ENCODE peak calls at places on chromosomes 11 and 22, in eight cellular contexts. G, U, R, X, M, J, I and P are unnamed samples.

GRCh38 chr22:23825246-23825905 is 13.4 kb downstream of the DERL3 start:
- DNase-seq in X (no peak), G (no peak), J (no peak), R (no peak), U (no peak), I (no peak), M (no peak), P (no peak)

GRCh38 chr11:66247801-66248200 is 20.6 kb upstream of the RAB1B start:
- DNase-seq in R (no peak), X (no peak), U (no peak), M (no peak), J (no peak), G (no peak), I (no peak), P (no peak)

GRCh38 chr11:133928628-133929059 is 28.1 kb downstream of the IGSF9B start:
- DNase-seq in U (peak; percentile 26), J (no peak), X (peak; percentile 23), G (peak; percentile 63), I (no peak), M (no peak), R (peak; percentile 37), P (no peak)

GRCh38 chr11:19326499-19326898 is 85.8 kb upstream of the E2F8 start:
- DNase-seq in G (no peak), X (no peak), M (peak; percentile 13), U (no peak), R (no peak), I (no peak), J (no peak), P (no peak)

GRCh38 chr22:44727148-44727547 is 25.1 kb downstream of the PRR5 start:
- DNase-seq in M (no peak), U (no peak), I (no peak), G (no peak), J (no peak), R (no peak), X (no peak), P (no peak)

GRCh38 chr11:45091563-45092392 is 54.7 kb upstream of the PRDM11 start:
- DNase-seq in R (no peak), J (no peak), G (no peak), U (no peak), I (no peak), X (no peak), M (no peak), P (peak; percentile 28)

GRCh38 chr11:102704841-102705240 is 728 bp downstream of the MMP27 start:
- DNase-seq in U (no peak), X (no peak), I (no peak), M (no peak), G (no peak), R (no peak), J (no peak), P (no peak)

GRCh38 chr11:70381872-70382842 is 16.2 kb upstream of the CTTN start:
- DNase-seq in G (no peak), U (no peak), X (peak; percentile 75), J (no peak), I (peak; percentile 71), M (peak; percentile 89), R (no peak), P (no peak)

GRCh38 chr11:84626256-84626655 is 1000.9 kb downstream of the DLG2 start:
- DNase-seq in U (no peak), M (no peak), X (no peak), R (no peak), J (no peak), I (no peak), G (no peak), P (no peak)

GRCh38 chr11:122232985-122233384 is 117.0 kb upstream of the BLID start:
- DNase-seq in J (no peak), R (no peak), X (no peak), I (no peak), M (no peak), G (no peak), U (no peak), P (no peak)

GRCh38 chr11:109371444-109372176 is 50.4 kb upstream of the C11orf87 start:
- DNase-seq in X (no peak), J (no peak), G (no peak), M (no peak), R (no peak), U (no peak), I (no peak), P (peak; percentile 25)

GRCh38 chr22:37258005-37258790 is 14.1 kb upstream of the RAC2 start:
- DNase-seq in M (peak; percentile 20), I (no peak), R (no peak), U (no peak), G (no peak), J (no peak), X (no peak), P (no peak)

GRCh38 chr22:19995611-19996339 is 20.8 kb downstream of the ARVCF start:
- DNase-seq in G (no peak), M (peak; percentile 34), R (no peak), I (no peak), X (no peak), U (no peak), J (no peak), P (no peak)

GRCh38 chr11:110428956-110429613 is 663 bp upstream of the FDX1 start:
- DNase-seq in G (no peak), I (no peak), R (no peak), J (no peak), X (no peak), U (no peak), M (no peak), P (no peak)

GRCh38 chr11:736431-736830 is 10.8 kb upstream of the TALDO1 start:
- DNase-seq in I (no peak), J (no peak), G (no peak), X (no peak), U (no peak), R (no peak), M (no peak), P (no peak)

GRCh38 chr11:63920126-63920869 is 3.3 kb upstream of the RCOR2 start:
- DNase-seq in U (no peak), J (no peak), X (no peak), I (no peak), R (no peak), M (no peak), G (no peak), P (peak; percentile 30)

GRCh38 chr11:134158023-134158422 is 65.7 kb downstream of the NCAPD3 start:
- DNase-seq in U (no peak), I (no peak), G (no peak), M (no peak), X (no peak), R (no peak), J (no peak), P (no peak)

GRCh38 chr11:67351275-67352005 is 1.9 kb downstream of the POLD4 start:
- DNase-seq in J (peak; percentile 84), R (peak; percentile 56), U (no peak), G (peak; percentile 44), M (peak; percentile 74), I (peak; percentile 74), X (peak; percentile 75), P (no peak)

GRCh38 chr11:134659882-134660281 is 247.8 kb upstream of the B3GAT1 start:
- DNase-seq in X (no peak), I (no peak), U (no peak), J (no peak), R (no peak), M (no peak), G (no peak), P (no peak)

GRCh38 chr11:119671048-119671447 is 58.0 kb downstream of the NECTIN1 start:
- DNase-seq in U (no peak), G (no peak), X (no peak), J (no peak), R (no peak), M (peak; percentile 72), I (peak; percentile 27), P (no peak)

GRCh38 chr11:370087-370941 is 1.0 kb downstream of the B4GALNT4 start:
- DNase-seq in G (no peak), R (no peak), M (no peak), J (no peak), X (no peak), U (no peak), I (no peak), P (no peak)

GRCh38 chr11:69356703-69357457 is 62.9 kb downstream of the MYEOV start:
- DNase-seq in X (no peak), R (no peak), U (no peak), I (no peak), M (no peak), G (no peak), J (no peak), P (no peak)